ENCODE peak calls at places on chromosomes 12 and 14, in ten cellular contexts. L is adrenal gland; Z is COR-L47; W is Peyer's patch; J is EH; C is stomach; N is A549; G is NCI-H2171; A is stimulated activated CD4-positive, alpha-beta T cell treated with anti-CD3 and anti-CD28 coated beads, Interleukin-2, amount 100 ng/mL, for 24 hours; B is GM23248. V is an unnamed sample.

GRCh38 chr14:50846171-50846880 is 15.4 kb upstream of the NIN start:
- DNase-seq in N (no peak), W (no peak), J (peak), B (peak), C (no peak), G (no peak), A (no peak), L (no peak), Z (no peak), V (peak)

GRCh38 chr14:90239139-90239538 is 17.2 kb upstream of the PSMC1 start:
- DNase-seq in N (no peak), J (no peak), L (no peak), G (no peak), C (no peak), B (no peak), Z (no peak), A (no peak), W (no peak), V (peak)

GRCh38 chr12:12925383-12925782 is 26.6 kb downstream of the GPRC5D start:
- DNase-seq in B (peak), C (no peak), Z (no peak), J (peak), N (no peak), G (no peak), A (no peak), W (no peak), L (no peak), V (peak)

GRCh38 chr14:50619569-50620141 is 48.5 kb downstream of the SAV1 start:
- DNase-seq in W (no peak), A (no peak), Z (no peak), N (peak), J (peak), L (no peak), B (peak), G (no peak), C (no peak), V (peak)

GRCh38 chr14:63713765-63714164 is 14.1 kb downstream of the SGPP1 start:
- DNase-seq in B (peak), G (no peak), N (no peak), C (no peak), Z (no peak), J (peak), A (no peak), W (no peak), L (no peak), V (peak)

GRCh38 chr12:28569698-28570411 is 379.6 kb downstream of the CCDC91 start:
- DNase-seq in W (no peak), A (no peak), Z (no peak), B (peak), C (no peak), J (peak), L (no peak), N (peak), G (no peak), V (peak)

GRCh38 chr12:6961695-6962284 is 8.7 kb downstream of the PHB2 start:
- DNase-seq in L (peak), G (peak), W (peak), B (peak), N (peak), A (peak), Z (peak), J (peak), C (peak), V (peak)

GRCh38 chr14:101810897-101811620 is 49.5 kb downstream of the PPP2R5C start:
- DNase-seq in G (no peak), W (no peak), B (peak), Z (no peak), L (no peak), A (no peak), J (peak), C (no peak), N (no peak), V (peak)

GRCh38 chr12:4386756-4387155 is 7.2 kb upstream of the FGF23 start:
- DNase-seq in N (no peak), W (no peak), A (no peak), G (no peak), C (no peak), L (no peak), B (no peak), J (no peak), Z (peak), V (no peak)

GRCh38 chr14:61747342-61747741 is 14.9 kb upstream of the SNAPC1 start:
- DNase-seq in A (no peak), G (no peak), N (no peak), Z (no peak), J (peak), C (no peak), W (no peak), L (no peak), B (peak), V (peak)

GRCh38 chr12:118979763-118980406 is 1.5 kb upstream of the SRRM4 start:
- DNase-seq in C (peak), G (peak), A (no peak), L (peak), J (peak), B (peak), W (peak), N (peak), Z (peak), V (peak)

GRCh38 chr14:32203928-32204357 is 874 bp upstream of the RNU6-8 start:
- DNase-seq in W (peak), B (no peak), A (peak), N (no peak), Z (peak), C (no peak), G (no peak), L (peak), J (no peak), V (peak)

GRCh38 chr12:45138609-45139008 is 77.3 kb upstream of the ANO6 start:
- DNase-seq in N (no peak), A (no peak), C (no peak), Z (no peak), G (no peak), B (no peak), L (no peak), J (no peak), W (no peak), V (no peak)

GRCh38 chr14:96592591-96593388 is 90.6 kb downstream of the PAPOLA start:
- DNase-seq in B (peak), N (peak), J (peak), Z (no peak), C (peak), A (peak), W (peak), G (peak), L (peak), V (peak)

GRCh38 chr12:42442328-42442759 is 116.4 kb downstream of the PPHLN1 start:
- DNase-seq in Z (no peak), J (no peak), L (no peak), G (no peak), W (no peak), A (no peak), N (no peak), B (no peak), C (no peak), V (no peak)

GRCh38 chr14:96253140-96253539 is 2.9 kb upstream of the BDKRB1 start:
- DNase-seq in N (peak), B (peak), A (no peak), G (no peak), W (no peak), J (peak), L (no peak), C (no peak), Z (no peak), V (peak)

GRCh38 chr14:91281346-91281745 is 36.8 kb upstream of the GPR68 start:
- DNase-seq in A (no peak), Z (no peak), B (peak), G (no peak), J (peak), L (no peak), W (no peak), N (no peak), C (no peak), V (no peak)

GRCh38 chr14:96001866-96002510 is 37.2 kb upstream of the C14orf132 start:
- DNase-seq in W (no peak), C (no peak), B (peak), L (no peak), A (no peak), J (peak), G (peak), N (no peak), Z (peak), V (peak)

GRCh38 chr12:107322063-107322462 is 228.7 kb upstream of the CRY1 start:
- DNase-seq in J (no peak), Z (no peak), W (peak), A (peak), N (no peak), G (no peak), B (no peak), C (no peak), L (no peak), V (no peak)

GRCh38 chr12:93638095-93638494 is 39.1 kb upstream of the CRADD start:
- DNase-seq in Z (no peak), G (no peak), A (no peak), C (no peak), J (peak), B (peak), L (no peak), W (no peak), N (no peak), V (no peak)

GRCh38 chr12:24993756-24994155 is 44.9 kb upstream of the BCAT1 start:
- DNase-seq in J (no peak), Z (no peak), A (no peak), L (no peak), W (no peak), N (no peak), B (no peak), C (no peak), G (no peak), V (no peak)

GRCh38 chr14:21894003-21894897 is 220.6 kb upstream of the OR4E1 start:
- DNase-seq in L (no peak), W (peak), B (no peak), Z (no peak), N (no peak), G (no peak), J (no peak), A (peak), C (peak), V (no peak)

GRCh38 chr12:31369712-31370521 is 44.0 kb upstream of the SINHCAF start:
- DNase-seq in C (peak), W (peak), G (no peak), A (no peak), L (peak), J (peak), B (peak), N (no peak), Z (no peak), V (peak)

GRCh38 chr14:46580941-46581671 is 70.5 kb downstream of the RPL10L start:
- DNase-seq in B (peak), G (no peak), N (no peak), C (no peak), W (no peak), A (no peak), Z (peak), J (no peak), L (peak), V (peak)

GRCh38 chr12:123937707-123938600 is 34.7 kb downstream of the CCDC92 start:
- DNase-seq in B (no peak), G (no peak), Z (no peak), A (peak), L (no peak), J (peak), N (no peak), W (peak), C (no peak), V (peak)

GRCh38 chr14:68704736-68705720 is 87.8 kb downstream of the ZFP36L1 start:
- DNase-seq in L (peak), J (no peak), W (peak), C (no peak), Z (no peak), N (no peak), B (peak), G (no peak), A (no peak), V (no peak)

GRCh38 chr12:96401061-96401871 is 1.0 kb upstream of the CDK17 start:
- DNase-seq in Z (peak), J (peak), C (no peak), A (peak), G (peak), L (peak), W (no peak), B (peak), N (peak), V (peak)

GRCh38 chr12:56377310-56377988 is 14.8 kb upstream of the APOF start:
- DNase-seq in W (no peak), Z (no peak), L (no peak), N (no peak), B (peak), J (peak), G (no peak), C (no peak), A (no peak), V (peak)

GRCh38 chr12:49624919-49625577 is 1.7 kb downstream of the PRPF40B start:
- DNase-seq in C (no peak), G (no peak), L (no peak), Z (no peak), B (peak), W (no peak), N (peak), J (no peak), A (peak), V (peak)

GRCh38 chr14:67436006-67436866 is 24.3 kb upstream of the PLEK2 start:
- DNase-seq in W (peak), Z (no peak), A (no peak), J (no peak), N (no peak), C (no peak), L (no peak), B (peak), G (no peak), V (no peak)

GRCh38 chr12:126936181-126936851 is 1330.7 kb upstream of the TMEM132C start:
- DNase-seq in Z (no peak), J (peak), L (peak), N (no peak), W (peak), A (no peak), B (peak), C (no peak), G (no peak), V (peak)

GRCh38 chr14:60106341-60106740 is 14.6 kb downstream of the PCNX4 start:
- DNase-seq in C (no peak), J (peak), B (peak), W (no peak), G (no peak), L (no peak), Z (no peak), N (no peak), A (no peak), V (peak)

GRCh38 chr12:98870521-98870920 is 225.4 kb downstream of the APAF1 start:
- DNase-seq in W (no peak), G (no peak), N (no peak), J (no peak), Z (peak), A (no peak), L (no peak), C (no peak), B (no peak), V (no peak)

GRCh38 chr12:26130728-26131127 is 5.9 kb upstream of the BHLHE41 start:
- DNase-seq in L (no peak), C (no peak), N (no peak), Z (no peak), B (no peak), G (no peak), A (no peak), J (no peak), W (no peak), V (no peak)

GRCh38 chr14:81447018-81447770 is 47.1 kb upstream of the STON2 start:
- DNase-seq in J (no peak), Z (no peak), A (no peak), G (no peak), W (no peak), C (no peak), L (no peak), B (no peak), N (no peak), V (no peak)

GRCh38 chr14:23578560-23579310 is at the start of gene JPH4:
- DNase-seq in J (peak), L (no peak), N (no peak), W (no peak), Z (peak), G (no peak), A (no peak), B (no peak), C (peak), V (no peak)

GRCh38 chr14:50109342-50109741 is 7.0 kb downstream of the VCPKMT start:
- DNase-seq in N (no peak), J (peak), B (peak), W (no peak), Z (no peak), C (no peak), A (no peak), L (no peak), G (peak), V (peak)